ENCODE peak calls at places on chromosomes 16 and 17, in six cellular contexts. R is GM04504; O is stimulated activated CD4-positive, alpha-beta T cell treated with anti-CD3 and anti-CD28 coated beads, Interleukin-12 subunit alpha, Interleukin-12 subunit beta, amount 100 ng/mL, for 4 hours; L is epithelial cell of proximal tubule; W is A172; K is EH. M is an unnamed sample.

GRCh38 chr17:68777243-68777855 is 176.2 kb upstream of the FAM20A start:
- DNase-seq in R (peak), O (no peak), L (no peak), W (peak), K (peak), M (peak)

GRCh38 chr17:31390748-31391495 is 553 bp upstream of the RAB11FIP4 start:
- DNase-seq in R (no peak), O (no peak), L (no peak), W (no peak), K (no peak), M (no peak)

GRCh38 chr17:67601897-67602296 is 115.8 kb upstream of the NOL11 start:
- DNase-seq in R (no peak), O (no peak), L (no peak), W (no peak), K (no peak), M (peak)

GRCh38 chr16:67264277-67264676 is 15.1 kb upstream of the PLEKHG4 start:
- DNase-seq in R (no peak), O (no peak), L (no peak), W (no peak), K (no peak), M (no peak)

GRCh38 chr16:53502331-53503269 is at the start of gene AKTIP:
- DNase-seq in R (no peak), O (peak), L (no peak), W (peak), K (peak), M (peak)

GRCh38 chr17:42112552-42113176 is at the start of gene DHX58:
- DNase-seq in R (peak), O (peak), L (no peak), W (peak), K (peak), M (peak)

GRCh38 chr17:82518826-82519810 is at the start of gene FOXK2:
- DNase-seq in R (peak), O (peak), L (no peak), W (peak), K (peak), M (peak)

GRCh38 chr17:73163043-73163442 is 1.8 kb upstream of the SSTR2 start:
- DNase-seq in R (no peak), O (no peak), L (no peak), W (no peak), K (no peak), M (no peak)

GRCh38 chr17:66432996-66433556 is 130.7 kb downstream of the PRKCA start:
- DNase-seq in R (no peak), O (no peak), L (no peak), W (peak), K (peak), M (peak)

GRCh38 chr16:28923652-28924398 is 1.2 kb downstream of the RABEP2 start:
- DNase-seq in R (no peak), O (no peak), L (no peak), W (no peak), K (no peak), M (no peak)

GRCh38 chr17:3222505-3222904 is 15.0 kb downstream of the OR1A1 start:
- DNase-seq in R (no peak), O (no peak), L (no peak), W (no peak), K (no peak), M (no peak)

GRCh38 chr17:3475155-3475808 is 515 bp upstream of the ASPA start:
- DNase-seq in R (no peak), O (no peak), L (no peak), W (no peak), K (no peak), M (no peak)

GRCh38 chr16:67883146-67883871 is 1.4 kb upstream of the NRN1L start:
- DNase-seq in R (no peak), O (no peak), L (no peak), W (no peak), K (no peak), M (peak)

GRCh38 chr17:82596316-82596715 is 51.9 kb downstream of the WDR45B start:
- DNase-seq in R (no peak), O (no peak), L (no peak), W (no peak), K (no peak), M (no peak)

GRCh38 chr16:67943619-67944503 is at the start of gene LCAT:
- DNase-seq in R (no peak), O (no peak), L (no peak), W (peak), K (no peak), M (no peak)

GRCh38 chr17:66276328-66276937 is 26.0 kb upstream of the PRKCA start:
- DNase-seq in R (no peak), O (no peak), L (no peak), W (peak), K (peak), M (peak)

GRCh38 chr17:77246110-77247047 is 105.6 kb downstream of the SEC14L1 start:
- DNase-seq in R (no peak), O (no peak), L (no peak), W (no peak), K (no peak), M (no peak)

GRCh38 chr17:74305865-74306654 is 20.0 kb upstream of the KIF19 start:
- DNase-seq in R (no peak), O (no peak), L (no peak), W (peak), K (no peak), M (peak)

GRCh38 chr16:2874032-2874431 is 9.0 kb upstream of the FLYWCH2 start:
- DNase-seq in R (no peak), O (no peak), L (no peak), W (no peak), K (no peak), M (no peak)

GRCh38 chr16:19781196-19781595 is 63.1 kb downstream of the IQCK start:
- DNase-seq in R (no peak), O (no peak), L (no peak), W (no peak), K (no peak), M (no peak)

GRCh38 chr17:75891605-75892555 is 4.9 kb downstream of the TRIM65 start:
- DNase-seq in R (no peak), O (no peak), L (no peak), W (no peak), K (no peak), M (no peak)

GRCh38 chr17:4448197-4448980 is 14.6 kb downstream of the SPNS3 start:
- DNase-seq in R (no peak), O (no peak), L (no peak), W (peak), K (peak), M (peak)

GRCh38 chr16:69833357-69833781 is 71.2 kb downstream of the WWP2 start:
- DNase-seq in R (no peak), O (no peak), L (peak), W (no peak), K (peak), M (peak)

GRCh38 chr17:44655983-44656700 is at the start of gene MEIOC:
- DNase-seq in R (no peak), O (peak), L (no peak), W (no peak), K (peak), M (no peak)

GRCh38 chr17:9875441-9875840 is 29.6 kb downstream of the RCVRN start:
- DNase-seq in R (peak), O (no peak), L (peak), W (peak), K (peak), M (peak)

GRCh38 chr17:33725675-33726271 is 432.7 kb upstream of the ASIC2 start:
- DNase-seq in R (peak), O (peak), L (no peak), W (peak), K (peak), M (peak)

GRCh38 chr16:15950167-15950854 is 895 bp downstream of the ABCC1 start:
- DNase-seq in R (no peak), O (peak), L (no peak), W (peak), K (peak), M (peak)

GRCh38 chr16:67112591-67113399 is 3.1 kb downstream of the PHAF1 start:
- DNase-seq in R (no peak), O (no peak), L (no peak), W (no peak), K (no peak), M (no peak)

GRCh38 chr17:49515196-49515770 is 20.2 kb downstream of the NGFR start:
- DNase-seq in R (peak), O (no peak), L (peak), W (peak), K (peak), M (peak)

GRCh38 chr17:50863221-50863843 is 2.8 kb downstream of the TOB1 start:
- DNase-seq in R (no peak), O (peak), L (no peak), W (peak), K (peak), M (no peak)

GRCh38 chr17:2955931-2956582 is 107.3 kb downstream of the OR1D5 start:
- DNase-seq in R (no peak), O (no peak), L (no peak), W (no peak), K (no peak), M (no peak)